ENCODE peak calls at places on chromosomes 4 and X, in eight cellular contexts. H is right lobe of liver, K is breast epithelium, G is stomach, U is GM12865, B is foreskin fibroblast, F is fibroblast of lung, I is mesothelial cell of epicardium. N is an unnamed sample.

GRCh38 chrX:17669891-17670290 is 67.4 kb upstream of the SCML1 start:
- DNase-seq in H (no peak), K (no peak), G (no peak), U (no peak), B (no peak), F (no peak), I (no peak), N (no peak)

GRCh38 chr4:165325732-165326512 is 1.5 kb upstream of the MSMO1 start:
- DNase-seq in H (no peak), K (no peak), G (no peak), U (peak), B (peak), F (peak), I (no peak), N (no peak)

GRCh38 chrX:118016422-118016821 is 100.2 kb downstream of the KLHL13 start:
- DNase-seq in H (no peak), K (no peak), G (no peak), U (no peak), B (no peak), F (no peak), I (no peak), N (no peak)

GRCh38 chr4:108480881-108481280 is 139.5 kb upstream of the RPL34 start:
- DNase-seq in H (no peak), K (no peak), G (no peak), U (no peak), B (no peak), F (no peak), I (no peak), N (no peak)

GRCh38 chr4:188534917-188535316 is 395.7 kb downstream of the TRIML1 start:
- DNase-seq in H (no peak), K (no peak), G (no peak), U (no peak), B (no peak), F (no peak), I (no peak), N (no peak)

GRCh38 chr4:88230953-88231835 is 53.2 kb downstream of the PPM1K start:
- DNase-seq in H (no peak), K (no peak), G (no peak), U (no peak), B (peak), F (peak), I (no peak), N (no peak)

GRCh38 chr4:90415116-90415515 is 287.9 kb downstream of the CCSER1 start:
- DNase-seq in H (no peak), K (no peak), G (no peak), U (no peak), B (no peak), F (no peak), I (no peak), N (no peak)

GRCh38 chr4:70667710-70668535 is 1.6 kb upstream of the JCHAIN start:
- DNase-seq in H (no peak), K (no peak), G (no peak), U (no peak), B (no peak), F (peak), I (no peak), N (no peak)

GRCh38 chrX:150035531-150035930 is 97.2 kb upstream of the EOLA2 start:
- DNase-seq in H (no peak), K (no peak), G (no peak), U (no peak), B (peak), F (no peak), I (no peak), N (no peak)

DNA sequence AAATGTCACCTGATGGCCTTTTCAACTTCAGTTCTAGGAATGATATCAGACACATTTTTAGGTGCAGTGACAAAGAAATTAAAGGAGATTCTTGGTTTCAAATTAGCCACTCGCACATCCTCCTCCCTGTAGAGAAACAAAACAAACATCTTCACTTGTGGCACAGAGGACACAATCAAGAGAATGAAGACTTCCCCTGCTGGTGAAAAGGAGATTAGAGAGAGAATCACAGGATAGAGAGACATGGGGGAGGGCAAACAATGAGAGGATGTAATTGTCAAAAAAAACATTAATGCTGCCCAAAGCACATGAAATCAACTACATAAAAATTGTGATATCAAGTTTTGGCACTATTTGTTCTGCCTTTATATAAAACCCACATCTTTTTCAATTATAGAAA is 34.5 kb downstream of the ACE2 start:
- DNase-seq in H (no peak), K (no peak), G (no peak), U (no peak), B (no peak), F (no peak), I (no peak), N (no peak)
- TF ChIP-seq CTCF in H (no peak), K (no peak), G (no peak), U (no peak), B (no peak), F (no peak), I (no peak), N (no peak)

DNA sequence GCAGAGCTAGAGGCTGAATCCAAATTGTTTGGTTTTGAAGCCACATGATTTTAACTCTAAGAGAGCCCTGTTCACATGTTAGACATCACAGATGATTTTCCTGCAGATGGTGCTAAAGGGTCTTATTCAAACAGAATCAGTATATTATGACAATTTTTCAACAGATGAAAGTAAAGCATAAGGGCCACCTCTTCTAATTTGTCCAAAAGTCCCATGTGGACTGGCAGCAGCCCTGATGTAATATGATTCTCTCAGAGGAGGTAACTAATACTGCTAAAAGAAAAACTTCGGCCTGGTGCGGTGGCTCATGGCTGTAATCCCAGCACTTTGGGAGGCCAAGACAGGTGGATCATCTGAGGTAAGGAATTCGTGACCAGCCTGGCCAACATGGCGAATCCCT is 26.0 kb upstream of the SETD7 start:
- DNase-seq in H (no peak), K (no peak), G (no peak), U (no peak), B (peak), F (peak), I (no peak), N (no peak)
- TF ChIP-seq CTCF in H (no peak), K (no peak), G (no peak), U (no peak), B (no peak), F (peak), I (no peak), N (no peak)

DNA sequence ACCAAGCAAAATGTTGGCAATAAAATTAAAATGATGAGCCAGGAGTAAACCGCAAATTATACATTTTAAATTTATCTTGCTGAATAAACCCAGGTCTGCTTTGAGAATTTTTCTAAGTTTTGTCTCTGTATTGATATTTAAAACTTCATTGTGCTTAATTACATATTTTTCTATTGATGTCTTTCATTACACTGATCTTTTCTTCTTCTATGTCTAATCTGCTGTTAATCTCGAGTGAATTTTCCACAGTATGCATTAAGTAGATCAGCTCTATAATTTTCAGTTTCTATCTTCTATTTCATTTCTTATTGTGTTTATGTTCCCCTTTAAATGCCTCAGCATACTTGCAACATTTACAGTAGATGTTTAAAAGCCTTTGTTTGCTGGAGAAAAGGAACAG is 918.7 kb downstream of the FAT4 start:
- DNase-seq in H (no peak), K (no peak), G (no peak), U (no peak), B (no peak), F (no peak), I (no peak), N (no peak)
- TF ChIP-seq CTCF in H (no peak), K (no peak), G (no peak), U (no peak), B (no peak), F (no peak), I (no peak), N (no peak)

GRCh38 chr4:8155660-8156421 is 2.8 kb downstream of the ABLIM2 start:
- DNase-seq in H (no peak), K (no peak), G (no peak), U (no peak), B (no peak), F (no peak), I (no peak), N (no peak)
- TF ChIP-seq CTCF in H (no peak), K (no peak), G (no peak), U (no peak), B (no peak), F (no peak), I (no peak), N (no peak)

GRCh38 chr4:48129307-48130014 is 4.6 kb downstream of the TXK start:
- DNase-seq in H (no peak), K (no peak), G (no peak), U (no peak), B (peak), F (no peak), I (no peak), N (peak)
- TF ChIP-seq CTCF in H (no peak), K (no peak), G (no peak), U (peak), B (no peak), F (peak), I (no peak), N (no peak)

GRCh38 chr4:150402968-150403367 is 179.0 kb upstream of the MAB21L2 start:
- DNase-seq in H (peak), K (no peak), G (peak), U (peak), B (no peak), F (peak), I (peak), N (peak)

GRCh38 chr4:150395872-150396271 is 186.1 kb upstream of the MAB21L2 start:
- DNase-seq in H (no peak), K (no peak), G (no peak), U (no peak), B (no peak), F (no peak), I (no peak), N (no peak)

DNA sequence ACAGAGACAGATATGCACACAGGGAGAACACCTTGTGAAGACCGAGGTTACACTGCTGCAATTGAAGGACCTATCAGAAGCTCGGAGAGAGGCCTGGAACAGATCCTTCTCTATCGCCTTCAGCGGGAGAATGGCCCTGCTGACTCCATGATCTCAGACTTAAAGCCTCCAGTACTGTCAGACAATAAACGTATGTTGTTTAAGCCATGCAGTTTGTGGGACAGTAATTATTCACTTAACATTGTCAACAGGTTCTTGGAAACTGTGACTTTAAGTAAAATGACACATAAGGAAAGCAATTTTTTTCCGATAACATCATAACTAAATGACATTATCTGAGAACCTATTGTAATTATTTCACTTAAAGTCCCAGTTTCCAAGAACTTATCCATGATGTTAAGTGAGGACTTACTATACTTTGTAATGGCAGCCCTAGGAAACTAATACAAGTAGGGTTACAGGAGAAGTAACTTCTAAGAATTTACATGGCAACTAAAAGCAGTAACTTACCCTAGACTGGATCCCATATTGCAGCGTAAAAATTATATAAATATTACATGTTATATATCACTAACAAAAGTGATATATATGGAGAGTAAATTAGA is 180.8 kb upstream of the MAB21L2 start:
- DNase-seq in H (no peak), K (no peak), G (no peak), U (no peak), B (no peak), F (no peak), I (no peak), N (no peak)
- TF ChIP-seq CTCF in H (no peak), K (no peak), G (no peak), U (no peak), B (no peak), F (no peak), I (no peak), N (no peak)

GRCh38 chr4:17111959-17112659 is 213.7 kb upstream of the LDB2 start:
- DNase-seq in H (no peak), K (no peak), G (no peak), U (peak), B (peak), F (no peak), I (no peak), N (peak)
- TF ChIP-seq CTCF in H (peak), K (no peak), G (no peak), U (peak), B (peak), F (peak), I (no peak), N (peak)

GRCh38 chr4:182126096-182126495 is 117.1 kb upstream of the TENM3 start:
- DNase-seq in H (no peak), K (no peak), G (no peak), U (no peak), B (no peak), F (peak), I (no peak), N (no peak)
- TF ChIP-seq CTCF in H (no peak), K (no peak), G (no peak), U (no peak), B (no peak), F (no peak), I (no peak), N (no peak)

GRCh38 chr4:116668190-116668589 is 417.2 kb downstream of the TRAM1L1 start:
- DNase-seq in H (no peak), K (no peak), G (no peak), U (peak), B (no peak), F (no peak), I (no peak), N (no peak)
- TF ChIP-seq CTCF in H (no peak), K (no peak), G (no peak), U (peak), B (no peak), F (no peak), I (no peak), N (no peak)

N was measured in GM10248.